ENCODE peak calls at places on chromosomes 4 and X, in seven cellular contexts. W, S, Z, I, Q, J and D are unnamed samples.

GRCh38 chrX:40201486-40201885 is 103.7 kb upstream of the BCOR start:
- DNase-seq in S (no peak), Z (no peak), W (no peak), I (no peak), J (no peak), Q (no peak), D (peak; percentile 60)

GRCh38 chrX:107825698-107826285 is at the start of gene MID2:
- DNase-seq in Q (no peak), J (no peak), S (peak; percentile 85), I (peak; percentile 66), W (no peak), Z (peak; percentile 39), D (no peak)

GRCh38 chrX:139049455-139049854 is 337.9 kb upstream of the FGF13 start:
- DNase-seq in S (no peak), Z (no peak), W (no peak), I (no peak), Q (no peak), J (no peak), D (no peak)

GRCh38 chr4:14743601-14744000 is 258.7 kb upstream of the CPEB2 start:
- DNase-seq in W (no peak), I (no peak), S (peak; percentile 42), Q (no peak), Z (no peak), J (peak; percentile 78), D (no peak)

GRCh38 chr4:123102897-123103489 is 180.6 kb upstream of the NUDT6 start:
- DNase-seq in J (peak; percentile 34), W (no peak), S (peak; percentile 80), Z (no peak), Q (no peak), I (no peak), D (no peak)

GRCh38 chrX:45889471-45889870 is 655.8 kb downstream of the ZNF674 start:
- DNase-seq in Z (no peak), J (no peak), W (no peak), Q (no peak), I (no peak), S (peak; percentile 57), D (no peak)

GRCh38 chr4:16293205-16293860 is 67.1 kb upstream of the TAPT1 start:
- DNase-seq in Q (no peak), S (no peak), W (no peak), J (no peak), I (no peak), Z (no peak), D (no peak)

GRCh38 chr4:84403656-84404055 is 95.4 kb downstream of the NKX6-1 start:
- DNase-seq in S (no peak), Q (no peak), W (no peak), I (no peak), Z (no peak), J (no peak), D (no peak)

GRCh38 chr4:70839537-70840093 is at the start of gene GRSF1:
- DNase-seq in Z (peak; percentile 73), Q (peak; percentile 98), W (peak; percentile 87), I (peak; percentile 92), J (peak; percentile 78), S (peak; percentile 98), D (peak; percentile 69)

GRCh38 chrX:8405631-8406030 is 59.0 kb upstream of the VCX3B start:
- DNase-seq in Q (peak; percentile 9), S (no peak), W (no peak), J (no peak), Z (no peak), I (no peak), D (no peak)

GRCh38 chr4:88481557-88481956 is 24.6 kb downstream of the HERC5 start:
- DNase-seq in J (no peak), W (no peak), Q (no peak), S (no peak), I (no peak), Z (no peak), D (no peak)

GRCh38 chr4:184268574-184269160 is 51.0 kb upstream of the ENPP6 start:
- DNase-seq in Z (no peak), S (no peak), I (no peak), J (no peak), W (no peak), Q (no peak), D (no peak)

GRCh38 chrX:360496-361150 is 26.1 kb downstream of the PPP2R3B start:
- DNase-seq in Q (no peak), S (no peak), J (no peak), W (no peak), I (no peak), Z (no peak), D (no peak)

GRCh38 chr4:153804742-153805141 is 15.9 kb upstream of the SFRP2 start:
- DNase-seq in S (no peak), Z (no peak), J (no peak), W (no peak), Q (peak; percentile 30), I (no peak), D (no peak)

GRCh38 chr4:118991686-118992085 is 103.0 kb downstream of the SYNPO2 start:
- DNase-seq in Z (no peak), S (no peak), Q (no peak), J (no peak), W (no peak), I (no peak), D (no peak)

GRCh38 chr4:137819964-137820383 is 287.7 kb upstream of the PCDH18 start:
- DNase-seq in J (peak; percentile 35), Q (peak; percentile 17), S (no peak), Z (peak; percentile 21), I (no peak), W (peak; percentile 43), D (peak; percentile 5)

GRCh38 chr4:56658410-56659003 is 22.6 kb downstream of the HOPX start:
- DNase-seq in Z (no peak), W (no peak), S (no peak), I (no peak), J (peak; percentile 34), Q (no peak), D (no peak)

GRCh38 chrX:16778545-16778944 is 7.7 kb upstream of the TXLNG start:
- DNase-seq in W (no peak), Q (no peak), S (peak; percentile 47), I (no peak), Z (no peak), J (no peak), D (no peak)

GRCh38 chr4:14667624-14668295 is 334.5 kb upstream of the CPEB2 start:
- DNase-seq in W (no peak), Q (no peak), J (peak; percentile 56), I (no peak), Z (no peak), S (peak; percentile 48), D (no peak)

GRCh38 chr4:105551968-105552746 is at the start of gene ARHGEF38:
- DNase-seq in S (peak; percentile 0), W (no peak), Z (peak; percentile 93), J (peak; percentile 42), I (no peak), Q (no peak), D (no peak)

GRCh38 chr4:22514001-22514400 is 1.9 kb downstream of the ADGRA3 start:
- DNase-seq in Z (no peak), W (no peak), S (peak; percentile 91), J (peak; percentile 71), Q (no peak), I (no peak), D (no peak)

GRCh38 chr4:39937683-39938268 is 39.9 kb downstream of the PDS5A start:
- DNase-seq in W (no peak), Q (no peak), S (no peak), J (no peak), Z (no peak), I (no peak), D (no peak)

GRCh38 chrX:41352329-41352801 is 18.4 kb downstream of the DDX3X start:
- DNase-seq in J (no peak), W (no peak), S (no peak), I (no peak), Q (no peak), Z (no peak), D (no peak)

GRCh38 chr4:15963568-15963967 is 593 bp upstream of the FGFBP2 start:
- DNase-seq in J (no peak), S (no peak), W (no peak), Q (no peak), Z (no peak), I (no peak), D (no peak)

GRCh38 chrX:129983575-129984131 is 1.2 kb downstream of the BCORL1 start:
- DNase-seq in S (peak; percentile 89), Q (peak; percentile 23), J (no peak), W (no peak), I (peak; percentile 22), Z (no peak), D (no peak)

GRCh38 chrX:118632862-118633261 is 94.5 kb upstream of the IL13RA1 start:
- DNase-seq in J (no peak), I (no peak), Q (no peak), Z (no peak), W (no peak), S (no peak), D (peak; percentile 22)

GRCh38 chr4:132866616-132867015 is 282.5 kb upstream of the PCDH10 start:
- DNase-seq in I (no peak), Q (no peak), W (no peak), J (no peak), S (no peak), Z (no peak), D (no peak)

GRCh38 chrX:15336023-15336413 is 695 bp upstream of the PIGA start:
- DNase-seq in S (no peak), Q (no peak), Z (peak; percentile 42), W (no peak), J (peak; percentile 2), I (no peak), D (no peak)

GRCh38 chrX:108001218-108001814 is 19.1 kb upstream of the TEX13B start:
- DNase-seq in J (no peak), Z (peak; percentile 66), S (peak; percentile 62), Q (peak; percentile 8), I (no peak), W (no peak), D (no peak)

GRCh38 chrX:23885803-23886202 is 21.9 kb downstream of the APOO start:
- DNase-seq in I (no peak), Z (no peak), Q (no peak), J (no peak), W (no peak), S (no peak), D (no peak)

GRCh38 chr4:155208258-155209054 is at the start of gene NPY2R:
- DNase-seq in Q (no peak), S (peak; percentile 56), W (peak; percentile 7), J (no peak), I (no peak), Z (no peak), D (no peak)
- H3K4me3 ChIP-seq in Q (no peak within 1 kb of the TSS), S (peak within 1 kb of the TSS; percentile 6), W (peak within 1 kb of the TSS; percentile 61), J (peak within 1 kb of the TSS; percentile 47), I (no peak within 1 kb of the TSS), Z (no peak within 1 kb of the TSS), D (no peak within 1 kb of the TSS)

GRCh38 chrX:4550018-4550417 is 836.6 kb upstream of the PRKX start:
- DNase-seq in J (no peak), S (no peak), I (no peak), Q (no peak), W (no peak), Z (no peak), D (no peak)
- TF ChIP-seq CTCF in J (no peak), S (no peak), I (no peak), Q (peak; percentile 36), W (peak; percentile 6), Z (peak; percentile 33), D (no peak)

GRCh38 chrX:103275947-103276567 is 493 bp downstream of the TCEAL5 start:
- DNase-seq in W (no peak), S (no peak), Z (no peak), J (no peak), Q (no peak), I (no peak), D (no peak)
- H3K4me3 ChIP-seq in W (peak overlapping the region; percentile 22), S (no peak overlapping the region), Z (no peak overlapping the region), J (peak overlapping the region; percentile 17), Q (no peak overlapping the region), I (peak overlapping the region; percentile 18), D (no peak overlapping the region)

GRCh38 chrX:143437439-143437838 is 79.8 kb downstream of the SPANXN3 start:
- DNase-seq in Z (no peak), W (no peak), J (no peak), I (no peak), S (no peak), Q (no peak), D (no peak)
- TF ChIP-seq CTCF in Z (peak; percentile 30), W (no peak), J (peak; percentile 10), I (no peak), S (no peak), Q (peak; percentile 41), D (peak; percentile 8)